ENCODE peak calls at places on chromosomes 2 and 18, in nine cellular contexts. Z is G401, O is NAMALWA, F is coronary artery, T is H7, A is cardiac muscle cell, C is cardiac fibroblast, B is HuH-7.5, Q is RWPE2. S is an unnamed sample.

GRCh38 chr2:84958135-84959044 is 12.6 kb upstream of the KCMF1 start:
- DNase-seq in Z (peak), O (no peak), F (no peak), T (peak), A (peak), C (peak), B (no peak), Q (peak), S (no peak)

GRCh38 chr2:233468047-233468745 is 98.4 kb downstream of the USP40 start:
- DNase-seq in Z (no peak), O (no peak), F (no peak), T (no peak), A (no peak), C (no peak), B (no peak), Q (peak), S (no peak)

GRCh38 chr2:229901819-229902218 is 20.0 kb downstream of the TRIP12 start:
- DNase-seq in Z (no peak), O (no peak), F (no peak), T (peak), A (no peak), C (peak), B (no peak), Q (no peak), S (no peak)

GRCh38 chr2:106030287-106031268 is 163.5 kb downstream of the UXS1 start:
- DNase-seq in Z (peak), O (no peak), F (no peak), T (no peak), A (peak), C (peak), B (peak), Q (no peak), S (no peak)

GRCh38 chr18:27921392-27921791 is 255.5 kb downstream of the CDH2 start:
- DNase-seq in Z (no peak), O (no peak), F (no peak), T (peak), A (no peak), C (no peak), B (no peak), Q (no peak), S (no peak)

GRCh38 chr2:45585267-45585861 is 25.7 kb downstream of the SRBD1 start:
- DNase-seq in Z (peak), O (peak), F (no peak), T (no peak), A (peak), C (peak), B (no peak), Q (no peak), S (no peak)

GRCh38 chr2:165239230-165239629 is at the start of gene SCN2A:
- DNase-seq in Z (peak), O (peak), F (no peak), T (no peak), A (peak), C (peak), B (no peak), Q (no peak), S (no peak)

GRCh38 chr2:181678744-181679543 is 1.4 kb downstream of the NEUROD1 start:
- DNase-seq in Z (peak), O (no peak), F (no peak), T (no peak), A (no peak), C (no peak), B (no peak), Q (no peak), S (no peak)

GRCh38 chr2:289362-290089 is 1.6 kb upstream of the ALKAL2 start:
- DNase-seq in Z (peak), O (no peak), F (no peak), T (peak), A (peak), C (no peak), B (no peak), Q (no peak), S (no peak)